ENCODE peak calls at places on chromosomes 12 and 14, in six cellular contexts. One of them, this sample, is unnamed.

GRCh38 chr12:89494411-89495231 is 30.0 kb downstream of the GALNT4 start:
- DNase-seq in upper lobe of right lung: no peak
- DNase-seq in keratinocyte: no peak
- DNase-seq in suprapubic skin: no peak
- DNase-seq in cardiac muscle cell: no peak
- DNase-seq in CD8-positive, alpha-beta memory T cell: no peak
- DNase-seq in this sample: peak; percentile 24

GRCh38 chr12:95218164-95218851 is 701 bp downstream of the VEZT start:
- DNase-seq in CD8-positive, alpha-beta memory T cell: peak; percentile 58
- DNase-seq in keratinocyte: no peak
- DNase-seq in upper lobe of right lung: no peak
- DNase-seq in cardiac muscle cell: peak; percentile 56
- DNase-seq in suprapubic skin: no peak
- DNase-seq in this sample: peak; percentile 75

GRCh38 chr12:64858882-64859281 is 34.4 kb downstream of the TBC1D30 start:
- DNase-seq in upper lobe of right lung: no peak
- DNase-seq in CD8-positive, alpha-beta memory T cell: no peak
- DNase-seq in keratinocyte: no peak
- DNase-seq in cardiac muscle cell: no peak
- DNase-seq in suprapubic skin: no peak
- DNase-seq in this sample: no peak

GRCh38 chr14:22429546-22429945 is 159.5 kb downstream of the DAD1 start:
- DNase-seq in suprapubic skin: no peak
- DNase-seq in cardiac muscle cell: no peak
- DNase-seq in CD8-positive, alpha-beta memory T cell: no peak
- DNase-seq in keratinocyte: no peak
- DNase-seq in upper lobe of right lung: no peak
- DNase-seq in this sample: no peak

GRCh38 chr12:73612571-73612970 is 925.1 kb upstream of the ATXN7L3B start:
- DNase-seq in suprapubic skin: no peak
- DNase-seq in CD8-positive, alpha-beta memory T cell: no peak
- DNase-seq in upper lobe of right lung: no peak
- DNase-seq in keratinocyte: no peak
- DNase-seq in cardiac muscle cell: no peak
- DNase-seq in this sample: no peak

GRCh38 chr14:36981832-36982528 is 190.4 kb downstream of the SLC25A21 start:
- DNase-seq in keratinocyte: no peak
- DNase-seq in suprapubic skin: no peak
- DNase-seq in cardiac muscle cell: no peak
- DNase-seq in CD8-positive, alpha-beta memory T cell: no peak
- DNase-seq in upper lobe of right lung: no peak
- DNase-seq in this sample: no peak

GRCh38 chr12:22856120-22856699 is 231.2 kb downstream of the ETNK1 start:
- DNase-seq in upper lobe of right lung: no peak
- DNase-seq in suprapubic skin: no peak
- DNase-seq in cardiac muscle cell: peak; percentile 53
- DNase-seq in keratinocyte: no peak
- DNase-seq in CD8-positive, alpha-beta memory T cell: no peak
- DNase-seq in this sample: peak; percentile 11

GRCh38 chr12:122997343-122998250 is 17.1 kb downstream of the ARL6IP4 start:
- DNase-seq in CD8-positive, alpha-beta memory T cell: no peak
- DNase-seq in upper lobe of right lung: no peak
- DNase-seq in cardiac muscle cell: no peak
- DNase-seq in suprapubic skin: no peak
- DNase-seq in keratinocyte: no peak
- DNase-seq in this sample: no peak

GRCh38 chr12:51647647-51648046 is 56.6 kb downstream of the SCN8A start:
- DNase-seq in suprapubic skin: no peak
- DNase-seq in CD8-positive, alpha-beta memory T cell: no peak
- DNase-seq in upper lobe of right lung: no peak
- DNase-seq in cardiac muscle cell: no peak
- DNase-seq in keratinocyte: no peak
- DNase-seq in this sample: no peak

GRCh38 chr12:132484891-132485441 is 5.0 kb upstream of the FBRSL1 start:
- DNase-seq in suprapubic skin: no peak
- DNase-seq in keratinocyte: no peak
- DNase-seq in cardiac muscle cell: no peak
- DNase-seq in upper lobe of right lung: no peak
- DNase-seq in CD8-positive, alpha-beta memory T cell: no peak
- DNase-seq in this sample: no peak

GRCh38 chr14:69657961-69658360 is 46.6 kb downstream of the SUSD6 start:
- DNase-seq in upper lobe of right lung: peak; percentile 79
- DNase-seq in suprapubic skin: no peak
- DNase-seq in cardiac muscle cell: peak; percentile 38
- DNase-seq in keratinocyte: peak; percentile 55
- DNase-seq in CD8-positive, alpha-beta memory T cell: no peak
- DNase-seq in this sample: no peak

GRCh38 chr14:91154851-91155625 is 41.2 kb downstream of the DGLUCY start:
- DNase-seq in keratinocyte: no peak
- DNase-seq in suprapubic skin: no peak
- DNase-seq in upper lobe of right lung: no peak
- DNase-seq in CD8-positive, alpha-beta memory T cell: no peak
- DNase-seq in cardiac muscle cell: peak; percentile 78
- DNase-seq in this sample: peak; percentile 23

GRCh38 chr12:111076199-111076598 is 155.8 kb upstream of the MYL2 start:
- DNase-seq in cardiac muscle cell: no peak
- DNase-seq in keratinocyte: no peak
- DNase-seq in upper lobe of right lung: no peak
- DNase-seq in CD8-positive, alpha-beta memory T cell: no peak
- DNase-seq in suprapubic skin: no peak
- DNase-seq in this sample: no peak

GRCh38 chr12:125674554-125674953 is 609.3 kb downstream of the AACS start:
- DNase-seq in suprapubic skin: no peak
- DNase-seq in keratinocyte: no peak
- DNase-seq in cardiac muscle cell: no peak
- DNase-seq in CD8-positive, alpha-beta memory T cell: no peak
- DNase-seq in upper lobe of right lung: no peak
- DNase-seq in this sample: no peak

GRCh38 chr14:67461341-67461985 is 27.1 kb downstream of the TMEM229B start:
- DNase-seq in upper lobe of right lung: no peak
- DNase-seq in suprapubic skin: no peak
- DNase-seq in cardiac muscle cell: peak; percentile 42
- DNase-seq in keratinocyte: no peak
- DNase-seq in CD8-positive, alpha-beta memory T cell: no peak
- DNase-seq in this sample: no peak

GRCh38 chr12:107607464-107608392 is 77.9 kb upstream of the PWP1 start:
- DNase-seq in upper lobe of right lung: peak; percentile 89
- DNase-seq in CD8-positive, alpha-beta memory T cell: peak; percentile 71
- DNase-seq in cardiac muscle cell: peak; percentile 80
- DNase-seq in suprapubic skin: peak; percentile 86
- DNase-seq in keratinocyte: peak; percentile 40
- DNase-seq in this sample: peak; percentile 30

GRCh38 chr12:107404981-107405380 is 280.6 kb upstream of the PWP1 start:
- DNase-seq in cardiac muscle cell: peak; percentile 21
- DNase-seq in suprapubic skin: no peak
- DNase-seq in upper lobe of right lung: no peak
- DNase-seq in keratinocyte: no peak
- DNase-seq in CD8-positive, alpha-beta memory T cell: no peak
- DNase-seq in this sample: no peak

GRCh38 chr14:72128629-72129028 is 196.4 kb downstream of the RGS6 start:
- DNase-seq in upper lobe of right lung: no peak
- DNase-seq in CD8-positive, alpha-beta memory T cell: no peak
- DNase-seq in keratinocyte: no peak
- DNase-seq in cardiac muscle cell: no peak
- DNase-seq in suprapubic skin: no peak
- DNase-seq in this sample: no peak

GRCh38 chr12:103523771-103524170 is 28.0 kb upstream of the C12orf42 start:
- DNase-seq in keratinocyte: no peak
- DNase-seq in upper lobe of right lung: no peak
- DNase-seq in suprapubic skin: no peak
- DNase-seq in cardiac muscle cell: no peak
- DNase-seq in CD8-positive, alpha-beta memory T cell: no peak
- DNase-seq in this sample: no peak

GRCh38 chr14:102389261-102389660 is 26.5 kb downstream of the TECPR2 start:
- DNase-seq in CD8-positive, alpha-beta memory T cell: no peak
- DNase-seq in upper lobe of right lung: no peak
- DNase-seq in keratinocyte: no peak
- DNase-seq in suprapubic skin: no peak
- DNase-seq in cardiac muscle cell: no peak
- DNase-seq in this sample: no peak

GRCh38 chr12:8609061-8609570 is 3.5 kb downstream of the AICDA start:
- DNase-seq in keratinocyte: no peak
- DNase-seq in suprapubic skin: no peak
- DNase-seq in upper lobe of right lung: no peak
- DNase-seq in cardiac muscle cell: peak; percentile 67
- DNase-seq in CD8-positive, alpha-beta memory T cell: no peak
- DNase-seq in this sample: no peak

GRCh38 chr14:34872822-34873590 is 2.2 kb downstream of the BAZ1A start:
- DNase-seq in upper lobe of right lung: no peak
- DNase-seq in suprapubic skin: no peak
- DNase-seq in cardiac muscle cell: peak; percentile 59
- DNase-seq in keratinocyte: peak; percentile 61
- DNase-seq in CD8-positive, alpha-beta memory T cell: no peak
- DNase-seq in this sample: no peak

GRCh38 chr12:110330544-110330943 is 49.5 kb downstream of the ATP2A2 start:
- DNase-seq in upper lobe of right lung: no peak
- DNase-seq in cardiac muscle cell: peak; percentile 73
- DNase-seq in suprapubic skin: no peak
- DNase-seq in keratinocyte: no peak
- DNase-seq in CD8-positive, alpha-beta memory T cell: no peak
- DNase-seq in this sample: no peak

GRCh38 chr12:2667716-2668440 is 126.9 kb upstream of the FKBP4 start:
- DNase-seq in CD8-positive, alpha-beta memory T cell: no peak
- DNase-seq in cardiac muscle cell: no peak
- DNase-seq in keratinocyte: no peak
- DNase-seq in upper lobe of right lung: peak; percentile 8
- DNase-seq in suprapubic skin: peak; percentile 59
- DNase-seq in this sample: peak; percentile 34

GRCh38 chr14:61438036-61438435 is 116.7 kb downstream of the PRKCH start:
- DNase-seq in CD8-positive, alpha-beta memory T cell: peak; percentile 67
- DNase-seq in upper lobe of right lung: no peak
- DNase-seq in cardiac muscle cell: no peak
- DNase-seq in suprapubic skin: no peak
- DNase-seq in keratinocyte: no peak
- DNase-seq in this sample: no peak

GRCh38 chr12:121668750-121669524 is 517 bp downstream of the MORN3 start:
- DNase-seq in keratinocyte: no peak
- DNase-seq in upper lobe of right lung: no peak
- DNase-seq in cardiac muscle cell: peak; percentile 54
- DNase-seq in suprapubic skin: no peak
- DNase-seq in CD8-positive, alpha-beta memory T cell: peak; percentile 57
- DNase-seq in this sample: peak; percentile 64

GRCh38 chr12:45850302-45850701 is 120.8 kb downstream of the ARID2 start:
- DNase-seq in cardiac muscle cell: no peak
- DNase-seq in suprapubic skin: no peak
- DNase-seq in keratinocyte: no peak
- DNase-seq in upper lobe of right lung: no peak
- DNase-seq in CD8-positive, alpha-beta memory T cell: no peak
- DNase-seq in this sample: no peak

GRCh38 chr12:45849289-45849688 is 119.8 kb downstream of the ARID2 start:
- DNase-seq in suprapubic skin: no peak
- DNase-seq in cardiac muscle cell: no peak
- DNase-seq in upper lobe of right lung: no peak
- DNase-seq in CD8-positive, alpha-beta memory T cell: no peak
- DNase-seq in keratinocyte: no peak
- DNase-seq in this sample: no peak

GRCh38 chr12:45853550-45853949 is 124.0 kb downstream of the ARID2 start:
- DNase-seq in cardiac muscle cell: no peak
- DNase-seq in keratinocyte: no peak
- DNase-seq in suprapubic skin: no peak
- DNase-seq in CD8-positive, alpha-beta memory T cell: no peak
- DNase-seq in upper lobe of right lung: no peak
- DNase-seq in this sample: no peak

GRCh38 chr12:45852508-45852907 is 123.0 kb downstream of the ARID2 start:
- DNase-seq in suprapubic skin: no peak
- DNase-seq in upper lobe of right lung: no peak
- DNase-seq in CD8-positive, alpha-beta memory T cell: no peak
- DNase-seq in cardiac muscle cell: peak; percentile 10
- DNase-seq in keratinocyte: no peak
- DNase-seq in this sample: no peak
- H3K27ac ChIP-seq in suprapubic skin: no peak overlapping the region
- H3K27ac ChIP-seq in upper lobe of right lung: no peak overlapping the region
- H3K27ac ChIP-seq in CD8-positive, alpha-beta memory T cell: no peak overlapping the region
- H3K27ac ChIP-seq in cardiac muscle cell: no peak overlapping the region
- H3K27ac ChIP-seq in keratinocyte: no peak overlapping the region
- H3K27ac ChIP-seq in this sample: no peak overlapping the region

GRCh38 chr14:75333523-75334190 is 55.0 kb downstream of the FOS start:
- DNase-seq in keratinocyte: no peak
- DNase-seq in upper lobe of right lung: peak; percentile 64
- DNase-seq in CD8-positive, alpha-beta memory T cell: peak; percentile 16
- DNase-seq in suprapubic skin: peak; percentile 80
- DNase-seq in cardiac muscle cell: no peak
- DNase-seq in this sample: no peak
- H3K27ac ChIP-seq in keratinocyte: no peak overlapping the region
- H3K27ac ChIP-seq in upper lobe of right lung: peak overlapping the region; percentile 72
- H3K27ac ChIP-seq in CD8-positive, alpha-beta memory T cell: peak overlapping the region; percentile 52
- H3K27ac ChIP-seq in suprapubic skin: peak overlapping the region; percentile 79
- H3K27ac ChIP-seq in cardiac muscle cell: no peak overlapping the region
- H3K27ac ChIP-seq in this sample: no peak overlapping the region

DNA sequence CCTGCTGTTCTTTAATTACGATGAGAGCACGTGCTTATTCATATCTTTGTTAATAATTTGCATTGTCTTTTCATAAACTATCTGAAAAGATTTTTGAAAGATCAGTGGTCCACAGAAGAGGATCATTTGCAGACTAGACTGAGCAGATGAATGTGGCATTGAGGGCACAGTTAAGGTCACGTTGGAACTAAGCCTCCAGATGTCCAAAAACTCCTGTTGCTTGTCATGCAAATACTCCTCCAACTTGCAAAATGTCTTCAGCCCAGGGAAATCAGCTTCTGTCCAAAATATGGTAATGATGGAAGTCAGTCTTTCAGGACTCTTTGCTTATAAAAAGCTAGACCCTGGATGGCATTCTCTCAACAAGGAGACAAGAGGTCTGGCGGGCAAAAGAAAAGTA is 201.6 kb upstream of the TMEM260 start:
- DNase-seq in upper lobe of right lung: no peak
- DNase-seq in suprapubic skin: no peak
- DNase-seq in cardiac muscle cell: no peak
- DNase-seq in keratinocyte: no peak
- DNase-seq in CD8-positive, alpha-beta memory T cell: no peak
- DNase-seq in this sample: no peak
- H3K27ac ChIP-seq in upper lobe of right lung: peak overlapping the region; percentile 33
- H3K27ac ChIP-seq in suprapubic skin: no peak overlapping the region
- H3K27ac ChIP-seq in cardiac muscle cell: no peak overlapping the region
- H3K27ac ChIP-seq in keratinocyte: no peak overlapping the region
- H3K27ac ChIP-seq in CD8-positive, alpha-beta memory T cell: no peak overlapping the region
- H3K27ac ChIP-seq in this sample: no peak overlapping the region

GRCh38 chr14:89419973-89420482 is 3.0 kb upstream of the FOXN3 start:
- DNase-seq in CD8-positive, alpha-beta memory T cell: no peak
- DNase-seq in cardiac muscle cell: no peak
- DNase-seq in keratinocyte: no peak
- DNase-seq in suprapubic skin: no peak
- DNase-seq in upper lobe of right lung: no peak
- DNase-seq in this sample: no peak

GRCh38 chr14:89417469-89418225 is 614 bp upstream of the FOXN3 start:
- DNase-seq in keratinocyte: peak; percentile 25
- DNase-seq in suprapubic skin: peak; percentile 83
- DNase-seq in cardiac muscle cell: peak; percentile 47
- DNase-seq in CD8-positive, alpha-beta memory T cell: peak; percentile 63
- DNase-seq in upper lobe of right lung: peak; percentile 86
- DNase-seq in this sample: peak; percentile 68

GRCh38 chr14:89420502-89420901 is 3.5 kb upstream of the FOXN3 start:
- DNase-seq in keratinocyte: no peak
- DNase-seq in cardiac muscle cell: no peak
- DNase-seq in upper lobe of right lung: no peak
- DNase-seq in suprapubic skin: no peak
- DNase-seq in CD8-positive, alpha-beta memory T cell: no peak
- DNase-seq in this sample: no peak

GRCh38 chr14:89418452-89418851 is 1.4 kb upstream of the FOXN3 start:
- DNase-seq in suprapubic skin: no peak
- DNase-seq in keratinocyte: no peak
- DNase-seq in CD8-positive, alpha-beta memory T cell: peak; percentile 42
- DNase-seq in upper lobe of right lung: no peak
- DNase-seq in cardiac muscle cell: no peak
- DNase-seq in this sample: peak; percentile 50

GRCh38 chr14:89418976-89419375 is 1.9 kb upstream of the FOXN3 start:
- DNase-seq in suprapubic skin: no peak
- DNase-seq in upper lobe of right lung: peak; percentile 6
- DNase-seq in CD8-positive, alpha-beta memory T cell: no peak
- DNase-seq in keratinocyte: no peak
- DNase-seq in cardiac muscle cell: no peak
- DNase-seq in this sample: no peak
- H3K27ac ChIP-seq in suprapubic skin: peak overlapping the region; percentile 92
- H3K27ac ChIP-seq in upper lobe of right lung: peak overlapping the region; percentile 92
- H3K27ac ChIP-seq in CD8-positive, alpha-beta memory T cell: no peak overlapping the region
- H3K27ac ChIP-seq in keratinocyte: no peak overlapping the region
- H3K27ac ChIP-seq in cardiac muscle cell: no peak overlapping the region
- H3K27ac ChIP-seq in this sample: no peak overlapping the region